ENCODE peak calls at places on chromosomes 12 and 14, in seven cellular contexts. V is cardiac muscle cell; K is spleen; P is CD4-positive, alpha-beta T cell; A is fibroblast of lung; U is endothelial cell; R is AG09309. Q is an unnamed sample.

GRCh38 chr12:4909734-4910501 is at the start of gene KCNA1:
- DNase-seq in A (peak), R (no peak), U (peak), V (peak), P (no peak), K (no peak), Q (no peak)

GRCh38 chr12:104720346-104721064 is 237.6 kb downstream of the SLC41A2 start:
- DNase-seq in R (no peak), A (peak), U (no peak), V (peak), K (peak), P (peak), Q (no peak)

GRCh38 chr12:120914794-120915193 is 10.6 kb upstream of the SPPL3 start:
- DNase-seq in U (no peak), V (no peak), R (no peak), P (no peak), K (no peak), A (no peak), Q (no peak)

GRCh38 chr14:46820291-46820690 is 168.7 kb upstream of the RPL10L start:
- DNase-seq in P (no peak), V (no peak), K (peak), R (no peak), U (peak), A (no peak), Q (no peak)

GRCh38 chr12:39581592-39581991 is 38.0 kb downstream of the ABCD2 start:
- DNase-seq in U (no peak), P (no peak), K (no peak), A (peak), V (peak), R (no peak), Q (no peak)

GRCh38 chr12:11981174-11981733 is 89.5 kb upstream of the BCL2L14 start:
- DNase-seq in P (peak), V (peak), R (no peak), U (no peak), K (no peak), A (no peak), Q (no peak)

GRCh38 chr14:76911473-76911872 is 85.3 kb downstream of the LRRC74A start:
- DNase-seq in A (no peak), P (no peak), V (no peak), K (no peak), U (no peak), R (no peak), Q (no peak)

GRCh38 chr12:95882873-95883272 is 24.1 kb downstream of the SNRPF start:
- DNase-seq in A (no peak), V (no peak), U (no peak), R (no peak), K (no peak), P (no peak), Q (no peak)

GRCh38 chr12:128258866-128259555 is 8.0 kb upstream of the TMEM132C start:
- DNase-seq in P (no peak), V (no peak), A (no peak), U (no peak), R (no peak), K (no peak), Q (no peak)

GRCh38 chr12:81176796-81177195 is 98.9 kb downstream of the ACSS3 start:
- DNase-seq in P (no peak), V (peak), K (no peak), R (no peak), A (peak), U (no peak), Q (no peak)

GRCh38 chr14:28254768-28255167 is 511.8 kb upstream of the FOXG1 start:
- DNase-seq in P (no peak), U (no peak), R (no peak), K (no peak), A (peak), V (no peak), Q (no peak)

GRCh38 chr12:59929091-59929490 is 333.3 kb downstream of the SLC16A7 start:
- DNase-seq in P (no peak), V (no peak), A (peak), U (no peak), K (no peak), R (peak), Q (no peak)

GRCh38 chr12:131988054-131988796 is 38.5 kb downstream of the EP400 start:
- DNase-seq in K (no peak), R (no peak), A (no peak), U (no peak), P (no peak), V (no peak), Q (no peak)

GRCh38 chr14:54594531-54594930 is 27.6 kb downstream of the SAMD4A start:
- DNase-seq in K (no peak), P (no peak), V (no peak), A (no peak), R (no peak), U (no peak), Q (no peak)

GRCh38 chr12:100184549-100184948 is 16.1 kb upstream of the ACTR6 start:
- DNase-seq in K (no peak), V (peak), A (no peak), P (no peak), U (no peak), R (no peak), Q (no peak)

GRCh38 chr12:49455506-49455905 is 83.3 kb upstream of the KCNH3 start:
- DNase-seq in V (no peak), A (no peak), P (no peak), K (no peak), R (no peak), U (no peak), Q (no peak)

GRCh38 chr12:74641694-74642093 is 104.1 kb downstream of the ATXN7L3B start:
- DNase-seq in P (no peak), U (no peak), R (no peak), A (no peak), K (no peak), V (no peak), Q (no peak)

GRCh38 chr12:74644681-74645080 is 107.0 kb downstream of the ATXN7L3B start:
- DNase-seq in K (no peak), P (no peak), R (no peak), V (no peak), U (no peak), A (no peak), Q (no peak)

GRCh38 chr12:74641262-74641661 is 103.6 kb downstream of the ATXN7L3B start:
- DNase-seq in K (no peak), P (no peak), V (no peak), A (no peak), R (no peak), U (no peak), Q (no peak)

GRCh38 chr12:74647241-74647640 is 109.6 kb downstream of the ATXN7L3B start:
- DNase-seq in R (no peak), K (no peak), P (no peak), V (no peak), A (no peak), U (no peak), Q (no peak)

GRCh38 chr12:74646831-74647230 is 109.2 kb downstream of the ATXN7L3B start:
- DNase-seq in P (no peak), K (no peak), R (no peak), V (peak), U (no peak), A (peak), Q (no peak)
- TF ChIP-seq CTCF in P (no peak), K (no peak), R (no peak), V (no peak), U (no peak), A (no peak), Q (peak)

DNA sequence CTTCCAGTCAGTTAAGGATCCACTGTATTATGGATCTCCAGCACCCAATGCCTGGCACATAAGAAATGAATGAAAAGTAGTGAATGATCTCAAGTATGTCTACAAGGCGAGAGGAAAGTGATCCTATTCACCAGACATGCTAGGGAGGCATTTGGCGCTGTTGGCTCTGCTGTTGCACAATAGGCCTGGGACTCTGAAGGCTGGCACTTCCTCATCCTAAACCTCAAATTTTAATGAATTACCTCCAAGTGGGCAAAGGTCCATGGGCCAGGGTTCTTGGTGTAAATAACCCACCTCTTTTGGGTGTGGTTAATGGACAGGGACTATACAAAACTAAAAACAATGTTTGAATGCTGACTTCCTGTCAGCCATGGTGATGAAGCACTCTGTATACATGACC is 173.4 kb upstream of the PZP start:
- DNase-seq in P (no peak), A (no peak), R (no peak), U (no peak), K (no peak), V (no peak), Q (no peak)
- TF ChIP-seq CTCF in P (no peak), A (no peak), R (no peak), U (no peak), K (no peak), V (no peak), Q (no peak)

GRCh38 chr14:50060871-50061663 is 55.3 kb downstream of the VCPKMT start:
- DNase-seq in K (peak), A (peak), U (peak), P (no peak), R (peak), V (peak), Q (no peak)
- TF ChIP-seq CTCF in K (no peak), A (peak), U (peak), P (no peak), R (no peak), V (peak), Q (peak)

GRCh38 chr14:60710506-60710905 is 13.6 kb downstream of the SIX4 start:
- DNase-seq in P (no peak), K (no peak), R (no peak), U (no peak), V (no peak), A (no peak), Q (no peak)
- TF ChIP-seq CTCF in P (no peak), K (no peak), R (no peak), U (no peak), V (no peak), A (no peak), Q (no peak)

GRCh38 chr12:93419388-93420034 is 22.2 kb downstream of the UBE2N start:
- DNase-seq in K (no peak), V (peak), R (peak), U (no peak), A (peak), P (no peak), Q (no peak)
- TF ChIP-seq CTCF in K (peak), V (peak), R (peak), U (peak), A (no peak), P (peak), Q (peak)

GRCh38 chr12:122142857-122143256 is 31.2 kb downstream of the IL31 start:
- DNase-seq in U (no peak), V (no peak), R (no peak), K (no peak), P (no peak), A (no peak), Q (no peak)

GRCh38 chr12:122148657-122149056 is 25.4 kb downstream of the IL31 start:
- DNase-seq in R (no peak), P (no peak), A (peak), K (no peak), V (peak), U (no peak), Q (no peak)

GRCh38 chr12:122147514-122148290 is 26.3 kb downstream of the IL31 start:
- DNase-seq in P (no peak), U (no peak), K (no peak), V (no peak), R (no peak), A (no peak), Q (no peak)

GRCh38 chr12:122144885-122145284 is 29.1 kb downstream of the IL31 start:
- DNase-seq in K (no peak), P (no peak), R (no peak), U (no peak), V (no peak), A (no peak), Q (no peak)

DNA sequence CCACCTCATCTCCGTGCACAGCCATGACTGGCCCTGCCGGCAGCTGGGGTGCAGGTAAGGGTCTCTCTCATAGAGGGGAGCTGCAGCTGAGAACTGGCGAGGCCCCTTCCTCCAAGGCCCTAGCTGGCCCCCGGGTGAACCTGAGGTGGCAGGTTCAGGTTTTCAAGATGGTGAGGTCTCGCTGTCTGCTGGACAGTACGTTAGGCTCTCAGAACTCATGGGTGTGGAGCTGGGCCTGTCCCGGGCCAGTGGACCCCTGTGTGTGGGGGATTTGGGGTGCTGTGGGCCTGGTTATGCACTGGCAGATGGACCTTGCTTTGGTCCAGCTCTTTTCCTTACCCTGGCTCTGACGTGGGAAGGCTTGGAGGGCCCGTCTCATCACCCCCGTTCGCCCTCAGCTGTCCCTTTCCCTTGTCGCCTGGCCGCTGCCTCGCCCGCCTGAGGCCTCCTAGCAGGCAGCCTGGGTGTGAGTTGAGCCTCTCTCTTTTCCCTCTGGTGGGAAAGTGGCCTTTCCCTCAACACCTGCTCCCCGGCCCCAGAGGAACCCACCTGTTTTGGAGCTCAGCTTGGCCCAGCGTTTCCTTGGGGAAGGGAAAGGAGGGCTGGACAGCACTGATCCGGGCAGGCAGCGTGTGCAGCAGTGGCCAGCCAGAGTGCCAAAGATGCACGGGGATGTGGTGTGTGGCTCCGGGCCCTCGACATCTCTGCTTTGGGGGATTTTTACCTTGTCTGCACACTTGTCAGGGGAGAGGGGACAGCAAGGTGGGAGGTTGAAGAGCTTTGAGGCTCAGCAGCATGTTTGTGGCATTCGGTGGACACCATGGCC is 28.3 kb downstream of the IL31 start:
- DNase-seq in V (no peak), U (no peak), A (no peak), K (no peak), R (no peak), P (no peak), Q (no peak)
- TF ChIP-seq CTCF in V (no peak), U (no peak), A (no peak), K (no peak), R (no peak), P (no peak), Q (no peak)

GRCh38 chr12:79881351-79881750 is 53.5 kb downstream of the PPP1R12A start:
- DNase-seq in P (no peak), U (no peak), A (no peak), K (no peak), R (no peak), V (no peak), Q (no peak)
- TF ChIP-seq CTCF in P (no peak), U (no peak), A (no peak), K (no peak), R (no peak), V (no peak), Q (no peak)

GRCh38 chr12:76085159-76085868 is 829 bp upstream of the NAP1L1 start:
- DNase-seq in A (no peak), K (no peak), R (no peak), P (peak), V (peak), U (no peak), Q (no peak)
- TF ChIP-seq CTCF in A (peak), K (no peak), R (peak), P (peak), V (peak), U (no peak), Q (peak)